ENCODE peak calls at places on chromosomes 4 and X, in four cellular contexts. U, B, I and Q are unnamed samples.

GRCh38 chr4:110621328-110621812 is 1.5 kb downstream of the PITX2 start:
- DNase-seq in U (peak), B (no peak), I (no peak), Q (peak)

GRCh38 chrX:56928546-56928945 is 66.8 kb downstream of the SPIN3 start:
- DNase-seq in U (no peak), B (no peak), I (no peak), Q (no peak)

GRCh38 chr4:75030649-75031235 is 97.8 kb downstream of the PARM1 start:
- DNase-seq in U (no peak), B (no peak), I (no peak), Q (no peak)

GRCh38 chrX:115696939-115697338 is 136.0 kb downstream of the PLS3 start:
- DNase-seq in U (no peak), B (no peak), I (no peak), Q (no peak)

GRCh38 chrX:18424482-18425198 is 768 bp upstream of the CDKL5 start:
- DNase-seq in U (no peak), B (peak), I (no peak), Q (peak)

GRCh38 chr4:4990329-4990728 is 28.9 kb downstream of the CYTL1 start:
- DNase-seq in U (no peak), B (no peak), I (no peak), Q (no peak)

GRCh38 chrX:78384486-78384885 is 57.1 kb upstream of the CYSLTR1 start:
- DNase-seq in U (peak), B (no peak), I (no peak), Q (no peak)

GRCh38 chrX:153941331-153942252 is 2.9 kb downstream of the RENBP start:
- DNase-seq in U (no peak), B (no peak), I (no peak), Q (no peak)

GRCh38 chr4:169179609-169180526 is 90.9 kb downstream of the SH3RF1 start:
- DNase-seq in U (no peak), B (no peak), I (no peak), Q (no peak)

GRCh38 chrX:9816094-9816700 is 30.0 kb downstream of the SHROOM2 start:
- DNase-seq in U (no peak), B (no peak), I (no peak), Q (no peak)

GRCh38 chr4:94798808-94799207 is 41.1 kb downstream of the BMPR1B start:
- DNase-seq in U (no peak), B (no peak), I (no peak), Q (no peak)

GRCh38 chr4:4480685-4481393 is 61.0 kb downstream of the STX18 start:
- DNase-seq in U (no peak), B (no peak), I (no peak), Q (no peak)

DNA sequence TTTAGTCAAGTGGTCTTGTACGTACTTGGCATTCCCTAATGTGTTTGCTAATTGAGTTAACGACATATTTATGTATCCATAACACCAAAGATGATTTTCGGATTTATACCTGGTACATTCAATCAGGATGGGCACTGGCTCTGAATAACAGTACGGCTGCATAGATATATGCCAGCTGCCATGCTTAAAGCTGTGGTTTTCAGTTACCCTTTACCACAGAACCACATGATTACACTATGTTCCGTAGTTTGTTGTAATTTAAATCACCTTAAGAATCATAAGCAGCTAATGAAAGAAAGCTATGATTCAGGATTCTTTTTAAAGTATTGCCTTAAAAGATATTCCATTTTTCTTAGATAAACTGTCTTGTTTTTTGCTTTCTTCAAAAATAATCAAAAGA is 53.6 kb downstream of the FIP1L1 start:
- DNase-seq in U (no peak), B (no peak), I (no peak), Q (no peak)
- TF ChIP-seq CTCF in U (no peak), B (no peak), I (no peak), Q (no peak)

DNA sequence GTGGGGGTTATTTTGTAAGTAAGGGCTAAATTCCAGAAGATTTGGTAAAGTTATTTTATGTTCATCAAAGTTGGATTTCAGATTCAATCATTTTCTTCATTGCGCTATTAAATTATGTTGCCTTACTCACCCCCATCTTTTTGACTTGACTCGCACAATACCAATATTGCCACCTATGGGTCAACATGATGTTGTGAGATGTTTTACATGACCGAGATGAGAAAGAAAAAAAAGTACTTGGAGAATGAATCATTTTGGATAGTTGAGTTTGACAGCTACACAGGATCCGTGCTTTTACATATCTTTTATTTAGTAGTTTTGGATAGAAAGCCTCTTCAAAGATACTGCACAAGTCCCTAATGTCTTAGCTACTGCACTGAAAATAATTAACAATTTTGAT is 224.2 kb upstream of the EMCN start:
- DNase-seq in U (no peak), B (no peak), I (no peak), Q (peak)
- TF ChIP-seq CTCF in U (peak), B (no peak), I (no peak), Q (peak)

GRCh38 chr4:15348236-15348635 is 79.6 kb upstream of the C1QTNF7 start:
- DNase-seq in U (no peak), B (no peak), I (no peak), Q (no peak)

GRCh38 chr4:15349426-15349825 is 78.4 kb upstream of the C1QTNF7 start:
- DNase-seq in U (no peak), B (no peak), I (no peak), Q (no peak)

GRCh38 chr4:15345134-15345533 is 82.7 kb upstream of the C1QTNF7 start:
- DNase-seq in U (no peak), B (no peak), I (no peak), Q (no peak)

GRCh38 chr4:15349965-15350364 is 77.9 kb upstream of the C1QTNF7 start:
- DNase-seq in U (no peak), B (no peak), I (no peak), Q (no peak)

DNA sequence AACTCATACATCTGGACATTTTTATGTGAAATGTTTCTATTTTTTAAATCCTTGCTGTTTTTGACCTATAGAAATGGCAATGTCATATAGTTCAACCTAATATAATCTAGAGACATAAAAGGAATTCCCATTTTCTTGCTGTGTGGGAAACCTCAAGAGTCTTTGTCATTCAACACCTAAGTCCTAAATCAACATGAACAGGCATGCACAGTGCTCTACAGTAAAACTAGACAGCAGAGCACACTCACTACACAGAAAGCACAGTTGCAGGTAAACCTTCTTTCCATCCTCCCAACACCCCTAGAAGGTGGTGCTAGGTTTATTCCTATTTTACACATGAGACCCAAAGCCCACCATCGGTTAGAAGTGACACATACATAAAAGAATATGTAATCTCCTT is 79.1 kb upstream of the C1QTNF7 start:
- DNase-seq in U (no peak), B (no peak), I (no peak), Q (no peak)
- TF ChIP-seq CTCF in U (no peak), B (no peak), I (no peak), Q (no peak)

GRCh38 chr4:146245899-146246298 is 31.6 kb downstream of the REELD1 start:
- DNase-seq in U (peak), B (no peak), I (peak), Q (no peak)

GRCh38 chr4:146247356-146247755 is 33.0 kb downstream of the REELD1 start:
- DNase-seq in U (no peak), B (no peak), I (no peak), Q (no peak)

GRCh38 chr4:146244496-146244895 is 30.2 kb downstream of the REELD1 start:
- DNase-seq in U (no peak), B (no peak), I (no peak), Q (no peak)

GRCh38 chr4:146245246-146245645 is 30.9 kb downstream of the REELD1 start:
- DNase-seq in U (no peak), B (no peak), I (no peak), Q (no peak)

GRCh38 chr4:146246381-146246780 is 32.0 kb downstream of the REELD1 start:
- DNase-seq in U (no peak), B (no peak), I (no peak), Q (no peak)
- TF ChIP-seq CTCF in U (no peak), B (no peak), I (no peak), Q (no peak)

GRCh38 chrX:63275127-63275526 is 76.0 kb downstream of the SPIN4 start:
- DNase-seq in U (no peak), B (peak), I (peak), Q (peak)
- TF ChIP-seq CTCF in U (peak), B (peak), I (peak), Q (peak)

GRCh38 chr4:115108850-115109249 is 4.6 kb downstream of the NDST4 start:
- DNase-seq in U (no peak), B (no peak), I (no peak), Q (no peak)
- TF ChIP-seq CTCF in U (no peak), B (no peak), I (no peak), Q (no peak)

DNA sequence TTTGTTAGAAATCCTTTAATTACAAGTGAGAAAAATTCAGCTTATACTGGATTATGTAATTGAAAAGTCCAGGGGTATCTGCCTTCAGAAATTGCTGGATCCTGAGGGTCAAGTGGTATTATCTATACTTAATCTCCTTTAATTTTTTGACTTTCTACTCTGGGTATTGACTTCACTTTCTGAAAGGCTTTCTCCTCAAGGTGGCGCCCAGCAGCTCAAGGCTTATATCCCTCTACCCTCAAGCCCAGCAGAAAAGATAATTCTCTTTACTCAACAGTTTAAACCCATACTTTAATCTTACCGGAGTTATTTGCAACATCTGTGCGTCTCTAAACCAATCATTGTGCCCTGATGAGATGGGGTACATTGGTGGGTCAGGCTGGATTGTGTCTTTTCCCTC is 129.5 kb downstream of the LARP7 start:
- DNase-seq in U (no peak), B (peak), I (no peak), Q (peak)
- TF ChIP-seq CTCF in U (no peak), B (peak), I (no peak), Q (peak)

DNA sequence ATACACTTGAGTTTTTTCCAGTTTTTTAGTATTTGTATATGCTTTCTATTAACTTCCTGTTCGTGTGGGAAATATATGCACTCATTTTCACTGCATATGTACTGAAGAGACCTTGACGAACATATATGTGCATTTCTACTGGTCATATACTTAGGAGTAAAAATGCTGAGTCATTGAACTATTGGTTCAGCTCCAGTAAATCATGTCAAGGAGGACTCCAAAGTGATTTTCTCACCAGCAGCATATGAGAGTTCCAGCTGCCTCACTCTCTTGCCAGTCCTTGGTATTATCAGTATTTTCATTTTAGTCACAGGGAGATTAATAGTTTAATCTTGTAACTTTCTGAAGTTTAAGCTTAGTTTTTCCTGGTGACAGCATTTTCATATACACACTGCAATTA is 2750.2 kb downstream of the ARAP2 start:
- DNase-seq in U (no peak), B (no peak), I (no peak), Q (no peak)
- TF ChIP-seq CTCF in U (no peak), B (no peak), I (no peak), Q (no peak)

GRCh38 chr4:93334003-93334402 is 494.6 kb upstream of the ATOH1 start:
- DNase-seq in U (no peak), B (no peak), I (no peak), Q (no peak)
- TF ChIP-seq CTCF in U (no peak), B (no peak), I (no peak), Q (no peak)

GRCh38 chr4:176896211-176896610 is 103.5 kb upstream of the VEGFC start:
- DNase-seq in U (no peak), B (no peak), I (no peak), Q (no peak)
- TF ChIP-seq CTCF in U (no peak), B (no peak), I (no peak), Q (no peak)